ENCODE peak calls at places on chromosomes 16 and 17, in ten cellular contexts. F is amniotic stem cell, Q is HS-5, J is body of pancreas, N is GM23248, X is epithelial cell of esophagus, P is esophagus muscularis mucosa, T is NCI-H2081, S is fibroblast of pulmonary artery, C is lower leg skin. D is an unnamed sample.

GRCh38 chr17:5031365-5032082 is 3.7 kb downstream of the SLC52A1 start:
- DNase-seq in F (peak), Q (peak), J (peak), N (peak), X (peak), P (peak), T (peak), S (peak), C (peak), D (peak)

GRCh38 chr17:48456584-48456983 is 26.6 kb upstream of the SKAP1 start:
- DNase-seq in F (no peak), Q (no peak), J (no peak), N (no peak), X (peak), P (no peak), T (no peak), S (no peak), C (no peak), D (no peak)

GRCh38 chr16:82108101-82108500 is 61.9 kb downstream of the MPHOSPH6 start:
- DNase-seq in F (no peak), Q (no peak), J (no peak), N (no peak), X (no peak), P (no peak), T (no peak), S (no peak), C (no peak), D (no peak)

GRCh38 chr17:44095647-44096496 is 25.3 kb downstream of the G6PC3 start:
- DNase-seq in F (peak), Q (peak), J (peak), N (peak), X (peak), P (no peak), T (peak), S (peak), C (no peak), D (no peak)

GRCh38 chr17:62615503-62615902 is 12.0 kb upstream of the MRC2 start:
- DNase-seq in F (no peak), Q (no peak), J (no peak), N (no peak), X (no peak), P (no peak), T (no peak), S (no peak), C (peak), D (no peak)

GRCh38 chr16:54673353-54673752 is 257.3 kb upstream of the IRX5 start:
- DNase-seq in F (no peak), Q (no peak), J (no peak), N (no peak), X (peak), P (no peak), T (no peak), S (no peak), C (no peak), D (no peak)

GRCh38 chr17:6544770-6545169 is 11.6 kb downstream of the PITPNM3 start:
- DNase-seq in F (no peak), Q (no peak), J (no peak), N (no peak), X (no peak), P (no peak), T (no peak), S (no peak), C (no peak), D (no peak)

GRCh38 chr17:77690271-77691161 is 268.0 kb upstream of the TNRC6C start:
- DNase-seq in F (no peak), Q (no peak), J (no peak), N (peak), X (no peak), P (peak), T (peak), S (no peak), C (peak), D (no peak)

GRCh38 chr17:59858167-59858790 is 34.5 kb downstream of the TUBD1 start:
- DNase-seq in F (no peak), Q (no peak), J (no peak), N (peak), X (no peak), P (no peak), T (no peak), S (no peak), C (peak), D (no peak)

GRCh38 chr17:5210091-5210490 is 18.4 kb upstream of the ZNF594 start:
- DNase-seq in F (no peak), Q (no peak), J (no peak), N (no peak), X (no peak), P (no peak), T (no peak), S (no peak), C (no peak), D (no peak)

GRCh38 chr16:9374076-9374475 is 282.6 kb downstream of the HAPSTR1 start:
- DNase-seq in F (no peak), Q (no peak), J (no peak), N (no peak), X (no peak), P (no peak), T (no peak), S (no peak), C (no peak), D (no peak)

GRCh38 chr17:5719976-5720375 is 135.7 kb upstream of the NLRP1 start:
- DNase-seq in F (no peak), Q (no peak), J (no peak), N (no peak), X (no peak), P (peak), T (no peak), S (no peak), C (no peak), D (no peak)

GRCh38 chr17:1486802-1487695 is 5.4 kb downstream of the MYO1C start:
- DNase-seq in F (no peak), Q (no peak), J (peak), N (peak), X (peak), P (no peak), T (no peak), S (peak), C (peak), D (no peak)

GRCh38 chr17:1956134-1956533 is 69.0 kb downstream of the RTN4RL1 start:
- DNase-seq in F (no peak), Q (no peak), J (no peak), N (no peak), X (no peak), P (no peak), T (no peak), S (no peak), C (no peak), D (no peak)

GRCh38 chr16:30997887-30998711 is 12.3 kb downstream of the STX1B start:
- DNase-seq in F (peak), Q (peak), J (no peak), N (peak), X (peak), P (no peak), T (no peak), S (peak), C (no peak), D (no peak)

GRCh38 chr17:55513885-55514590 is 2.8 kb upstream of the SMIM36 start:
- DNase-seq in F (peak), Q (peak), J (peak), N (peak), X (peak), P (peak), T (peak), S (peak), C (peak), D (peak)

GRCh38 chr17:74512624-74513084 is 18.6 kb downstream of the CD300LB start:
- DNase-seq in F (no peak), Q (peak), J (no peak), N (peak), X (no peak), P (peak), T (no peak), S (peak), C (peak), D (no peak)

GRCh38 chr17:6421700-6422604 is 13.0 kb downstream of the AIPL1 start:
- DNase-seq in F (peak), Q (peak), J (peak), N (peak), X (peak), P (peak), T (peak), S (peak), C (peak), D (peak)

GRCh38 chr16:73505178-73505968 is 457.4 kb upstream of the ZFHX3 start:
- DNase-seq in F (no peak), Q (no peak), J (no peak), N (no peak), X (no peak), P (no peak), T (no peak), S (no peak), C (no peak), D (no peak)

GRCh38 chr17:47978324-47978723 is 7.4 kb downstream of the CDK5RAP3 start:
- DNase-seq in F (peak), Q (no peak), J (peak), N (peak), X (peak), P (no peak), T (peak), S (peak), C (no peak), D (no peak)

GRCh38 chr17:31525801-31526549 is 134.5 kb downstream of the RAB11FIP4 start:
- DNase-seq in F (no peak), Q (no peak), J (no peak), N (peak), X (no peak), P (no peak), T (no peak), S (no peak), C (no peak), D (no peak)

GRCh38 chr17:66021757-66022156 is 170.2 kb downstream of the CEP112 start:
- DNase-seq in F (no peak), Q (no peak), J (no peak), N (no peak), X (no peak), P (no peak), T (no peak), S (no peak), C (no peak), D (no peak)

GRCh38 chr17:3692346-3692745 is 3.6 kb downstream of the P2RX5 start:
- DNase-seq in F (no peak), Q (no peak), J (no peak), N (no peak), X (no peak), P (no peak), T (no peak), S (no peak), C (no peak), D (no peak)

GRCh38 chr16:11325404-11326083 is 19.7 kb upstream of the RMI2 start:
- DNase-seq in F (no peak), Q (no peak), J (no peak), N (no peak), X (no peak), P (no peak), T (no peak), S (no peak), C (no peak), D (no peak)

GRCh38 chr16:9802160-9802559 is 380.1 kb downstream of the GRIN2A start:
- DNase-seq in F (no peak), Q (no peak), J (no peak), N (no peak), X (no peak), P (no peak), T (no peak), S (no peak), C (no peak), D (no peak)

GRCh38 chr16:81432899-81433560 is 11.6 kb upstream of the CMIP start:
- DNase-seq in F (no peak), Q (no peak), J (no peak), N (no peak), X (no peak), P (no peak), T (no peak), S (no peak), C (no peak), D (no peak)

GRCh38 chr17:17580662-17581470 is 10.6 kb downstream of the PEMT start:
- DNase-seq in F (no peak), Q (no peak), J (no peak), N (peak), X (no peak), P (no peak), T (no peak), S (peak), C (no peak), D (no peak)

GRCh38 chr16:77307764-77308561 is 108.8 kb downstream of the SYCE1L start:
- DNase-seq in F (no peak), Q (no peak), J (no peak), N (peak), X (peak), P (no peak), T (no peak), S (peak), C (no peak), D (no peak)

GRCh38 chr17:50358177-50358576 is 12.3 kb downstream of the XYLT2 start:
- DNase-seq in F (no peak), Q (no peak), J (no peak), N (no peak), X (no peak), P (no peak), T (no peak), S (no peak), C (peak), D (no peak)

GRCh38 chr16:89052824-89053724 is 40.6 kb upstream of the ACSF3 start:
- DNase-seq in F (no peak), Q (no peak), J (no peak), N (peak), X (peak), P (no peak), T (peak), S (no peak), C (no peak), D (peak)

GRCh38 chr16:11198817-11199216 is 57.2 kb downstream of the SOCS1 start:
- DNase-seq in F (no peak), Q (no peak), J (no peak), N (no peak), X (peak), P (no peak), T (no peak), S (no peak), C (no peak), D (no peak)

GRCh38 chr17:80649672-80650338 is 105.2 kb downstream of the RPTOR start:
- DNase-seq in F (peak), Q (peak), J (peak), N (peak), X (peak), P (no peak), T (peak), S (peak), C (no peak), D (no peak)

D was measured in LNCaP clone FGC.